ENCODE peak calls at places on chromosomes 11 and 22, in nine cellular contexts. K, G, N, E, Q, T, M, P and L are unnamed samples.

GRCh38 chr11:31521497-31522150 is 12.1 kb downstream of the ELP4 start:
- DNase-seq in K (no peak), N (no peak), G (no peak), T (no peak), P (no peak), Q (no peak), E (no peak), M (no peak), L (no peak)

GRCh38 chr11:65133724-65134123 is 595 bp downstream of the SYVN1 start:
- DNase-seq in P (no peak), T (no peak), K (no peak), G (no peak), M (no peak), N (no peak), Q (no peak), E (peak), L (no peak)

GRCh38 chr11:129308241-129308865 is 67.3 kb upstream of the BARX2 start:
- DNase-seq in N (no peak), G (no peak), T (no peak), E (no peak), Q (no peak), P (no peak), K (no peak), M (no peak), L (no peak)

GRCh38 chr11:111633756-111634362 is 31.6 kb downstream of the SIK2 start:
- DNase-seq in N (no peak), M (peak), P (no peak), T (no peak), G (no peak), E (peak), K (no peak), Q (no peak), L (no peak)

GRCh38 chr11:122494171-122494570 is 161.4 kb upstream of the UBASH3B start:
- DNase-seq in T (no peak), G (peak), P (no peak), N (no peak), E (no peak), Q (no peak), M (peak), K (no peak), L (no peak)

GRCh38 chr11:130001491-130002351 is 914 bp downstream of the PRDM10 start:
- DNase-seq in E (peak), K (peak), N (no peak), M (peak), G (peak), Q (peak), T (peak), P (peak), L (peak)

GRCh38 chr11:859394-860131 is 16.9 kb downstream of the TSPAN4 start:
- DNase-seq in M (peak), N (no peak), Q (no peak), E (peak), G (peak), P (peak), T (no peak), K (no peak), L (no peak)

GRCh38 chr11:10550988-10551657 is 10.1 kb upstream of the RNF141 start:
- DNase-seq in M (no peak), G (peak), E (no peak), T (no peak), N (no peak), P (no peak), Q (no peak), K (no peak), L (no peak)

GRCh38 chr11:83773950-83774880 is 488.0 kb upstream of the CCDC90B start:
- DNase-seq in P (no peak), N (no peak), T (no peak), M (peak), E (peak), K (no peak), G (peak), Q (no peak), L (no peak)

GRCh38 chr11:13386567-13386966 is 76.5 kb downstream of the BTBD10 start:
- DNase-seq in N (no peak), T (no peak), E (no peak), K (no peak), P (no peak), G (no peak), M (no peak), Q (no peak), L (no peak)

GRCh38 chr22:23243859-23244689 is 63.8 kb downstream of the BCR start:
- DNase-seq in E (no peak), T (no peak), Q (no peak), G (no peak), N (no peak), K (no peak), M (no peak), P (no peak), L (no peak)

GRCh38 chr11:34269031-34269430 is 88.8 kb downstream of the ABTB2 start:
- DNase-seq in E (no peak), N (no peak), P (no peak), M (no peak), Q (no peak), T (no peak), G (no peak), K (no peak), L (no peak)

GRCh38 chr11:13098067-13098466 is 89.0 kb downstream of the RASSF10 start:
- DNase-seq in P (no peak), Q (no peak), K (no peak), T (no peak), E (no peak), G (no peak), M (peak), N (no peak), L (no peak)

GRCh38 chr11:13897606-13898276 is 64.8 kb upstream of the SPON1 start:
- DNase-seq in K (no peak), N (no peak), Q (no peak), T (no peak), P (no peak), M (no peak), E (no peak), G (no peak), L (no peak)

GRCh38 chr11:69703711-69704507 is at the start of gene FGF19:
- DNase-seq in T (no peak), N (no peak), G (no peak), Q (no peak), M (no peak), E (no peak), K (peak), P (no peak), L (no peak)

GRCh38 chr11:10982695-10983492 is 125.0 kb upstream of the ZBED5 start:
- DNase-seq in G (no peak), E (peak), N (no peak), P (peak), K (no peak), T (no peak), M (peak), Q (no peak), L (no peak)

GRCh38 chr22:37898441-37899181 is 7.5 kb upstream of the MICALL1 start:
- DNase-seq in K (no peak), G (no peak), N (no peak), Q (no peak), E (no peak), M (peak), P (no peak), T (no peak), L (no peak)

GRCh38 chr11:35041070-35041554 is 97.9 kb upstream of the CD44 start:
- DNase-seq in G (no peak), N (no peak), E (no peak), K (no peak), T (no peak), P (no peak), Q (no peak), M (no peak), L (no peak)

GRCh38 chr11:7518811-7519562 is 5.2 kb downstream of the PPFIBP2 start:
- DNase-seq in T (no peak), P (no peak), G (no peak), M (no peak), Q (no peak), N (no peak), K (no peak), E (no peak), L (no peak)

GRCh38 chr11:225734-226453 is 10.2 kb downstream of the SIRT3 start:
- DNase-seq in G (no peak), K (peak), E (peak), Q (no peak), T (no peak), M (peak), N (no peak), P (no peak), L (no peak)

GRCh38 chr11:85955531-85955930 is 100.3 kb downstream of the CCDC83 start:
- DNase-seq in K (no peak), T (no peak), E (peak), Q (no peak), G (peak), N (no peak), P (no peak), M (no peak), L (no peak)

GRCh38 chr22:27336151-27337090 is 465.1 kb downstream of the MN1 start:
- DNase-seq in T (no peak), E (no peak), N (peak), M (peak), P (peak), Q (no peak), G (no peak), K (no peak), L (no peak)

GRCh38 chr11:2516276-2517015 is 71.6 kb downstream of the KCNQ1 start:
- DNase-seq in Q (no peak), N (peak), M (no peak), K (no peak), E (no peak), P (no peak), T (no peak), G (no peak), L (peak)

GRCh38 chr11:1844221-1845094 is 5.7 kb downstream of the TNNI2 start:
- DNase-seq in G (no peak), N (no peak), Q (no peak), E (no peak), P (peak), T (no peak), M (peak), K (peak), L (peak)

GRCh38 chr11:46055371-46055770 is 65.9 kb downstream of the PHF21A start:
- DNase-seq in N (no peak), E (peak), T (no peak), Q (no peak), K (no peak), G (peak), P (no peak), M (no peak), L (no peak)

GRCh38 chr11:125886997-125887372 is 483 bp upstream of the HYLS1 start:
- DNase-seq in Q (peak), P (no peak), T (no peak), E (no peak), M (peak), G (no peak), N (no peak), K (peak), L (no peak)

GRCh38 chr11:76033699-76034098 is 172.6 kb downstream of the WNT11 start:
- DNase-seq in E (no peak), M (no peak), P (no peak), K (no peak), Q (no peak), T (no peak), N (no peak), G (no peak), L (no peak)

GRCh38 chr11:45384016-45384415 is 97.9 kb upstream of the SYT13 start:
- DNase-seq in N (no peak), Q (no peak), P (no peak), M (no peak), G (no peak), E (no peak), T (no peak), K (no peak), L (no peak)

GRCh38 chr11:73288873-73289707 is 17.0 kb downstream of the P2RY6 start:
- DNase-seq in T (peak), Q (no peak), P (peak), E (peak), M (peak), N (peak), G (peak), K (peak), L (peak)

GRCh38 chr11:47406896-47407745 is 1.3 kb upstream of the SLC39A13 start:
- DNase-seq in G (no peak), M (peak), P (no peak), K (no peak), N (no peak), E (no peak), Q (no peak), T (no peak), L (no peak)

GRCh38 chr22:49954354-49954753 is 6.2 kb upstream of the PIM3 start:
- DNase-seq in Q (no peak), K (no peak), M (no peak), T (no peak), G (no peak), E (no peak), P (no peak), N (no peak), L (no peak)

GRCh38 chr11:103436131-103436770 is 327.0 kb downstream of the DYNC2H1 start:
- DNase-seq in Q (no peak), E (no peak), G (no peak), M (peak), P (no peak), T (no peak), K (no peak), N (no peak), L (no peak)

GRCh38 chr11:23732026-23732425 is 764.8 kb upstream of the LUZP2 start:
- DNase-seq in T (no peak), Q (no peak), G (no peak), N (no peak), P (no peak), K (no peak), E (no peak), M (no peak), L (no peak)

GRCh38 chr11:22491826-22492225 is 133.8 kb downstream of the FANCF start:
- DNase-seq in Q (no peak), T (no peak), E (no peak), N (no peak), K (no peak), M (no peak), P (no peak), G (no peak), L (no peak)

GRCh38 chr11:68396526-68396925 is 64.0 kb upstream of the PPP6R3 start:
- DNase-seq in E (no peak), M (no peak), N (no peak), G (no peak), T (no peak), P (no peak), Q (no peak), K (no peak), L (no peak)

GRCh38 chr11:70663815-70664214 is 265.5 kb downstream of the CTTN start:
- DNase-seq in N (no peak), K (no peak), T (no peak), Q (no peak), P (no peak), E (no peak), M (no peak), G (no peak), L (no peak)

GRCh38 chr11:22677153-22677890 is 10.9 kb downstream of the GAS2 start:
- DNase-seq in K (no peak), P (no peak), Q (no peak), M (peak), E (no peak), N (no peak), G (no peak), T (no peak), L (no peak)

GRCh38 chr11:4025957-4026324 is 68.7 kb upstream of the RRM1 start:
- DNase-seq in T (no peak), Q (no peak), K (no peak), P (no peak), G (peak), M (no peak), N (no peak), E (peak), L (no peak)

GRCh38 chr11:75797796-75798195 is 17.2 kb upstream of the UVRAG start:
- DNase-seq in K (no peak), Q (no peak), E (peak), T (no peak), N (no peak), M (peak), P (no peak), G (peak), L (no peak)

GRCh38 chr11:12777208-12777874 is 103.1 kb downstream of the TEAD1 start:
- DNase-seq in P (no peak), K (no peak), E (peak), Q (no peak), G (no peak), M (no peak), N (no peak), T (no peak), L (no peak)